ENCODE peak calls at places on chromosomes 7 and 10, in six cellular contexts. U, Y, B, I, J and X are unnamed samples.

GRCh38 chr7:95684505-95684904 is 87.8 kb upstream of the DYNC1I1 start:
- DNase-seq in I (no peak), Y (no peak), U (no peak), J (no peak), B (no peak), X (no peak)

GRCh38 chr7:29987821-29988317 is 1.7 kb downstream of the SCRN1 start:
- DNase-seq in J (no peak), B (peak; percentile 92), Y (no peak), I (peak; percentile 89), U (no peak), X (no peak)

GRCh38 chr7:45027774-45028114 is 27.7 kb downstream of the CCM2 start:
- DNase-seq in J (no peak), Y (no peak), I (no peak), B (no peak), U (no peak), X (no peak)

GRCh38 chr10:14578060-14578952 is 196.4 kb downstream of the FAM107B start:
- DNase-seq in B (peak; percentile 90), I (no peak), J (no peak), Y (no peak), U (no peak), X (no peak)

GRCh38 chr7:151539055-151539714 is 19.5 kb upstream of the RHEB start:
- DNase-seq in J (no peak), Y (no peak), I (no peak), U (no peak), B (no peak), X (no peak)

GRCh38 chr7:56079450-56080185 is 13.1 kb downstream of the PHKG1 start:
- DNase-seq in J (no peak), B (peak; percentile 56), I (no peak), Y (peak; percentile 56), U (no peak), X (peak; percentile 26)

GRCh38 chr10:3172081-3172445 is 519 bp downstream of the PITRM1 start:
- DNase-seq in I (peak; percentile 6), J (no peak), Y (no peak), U (no peak), B (peak; percentile 9), X (no peak)

GRCh38 chr7:112422842-112423496 is 27.3 kb upstream of the IFRD1 start:
- DNase-seq in I (peak; percentile 63), U (peak; percentile 88), Y (peak; percentile 63), B (peak; percentile 89), J (no peak), X (peak; percentile 75)

DNA sequence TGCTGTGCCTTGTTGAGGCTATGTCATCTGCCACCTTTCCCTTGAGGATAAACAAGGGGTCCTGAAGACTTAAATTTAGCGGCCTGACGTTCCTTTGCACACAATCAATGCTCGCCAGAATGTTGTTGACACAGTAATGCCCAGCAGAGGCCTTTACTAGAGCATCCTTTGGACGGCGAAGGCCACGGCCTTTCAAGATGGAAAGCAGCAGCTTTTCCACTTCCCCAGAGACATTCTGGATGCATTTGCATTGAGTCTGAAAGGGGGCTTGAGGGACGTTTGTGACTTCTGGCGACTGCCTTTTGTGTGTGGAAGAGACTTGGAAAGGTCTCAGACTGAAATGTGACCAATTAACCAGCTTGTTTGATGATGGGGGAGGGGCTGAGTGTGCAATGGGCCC is 52.5 kb downstream of the VWA2 start:
- DNase-seq in U (no peak), I (no peak), B (no peak), Y (no peak), J (no peak), X (no peak)
- TF ChIP-seq MAX in U (no peak), I (no peak), B (no peak), Y (no peak), J (no peak), X (no peak)

GRCh38 chr7:26657139-26657753 is 207.1 kb downstream of the SKAP2 start:
- DNase-seq in Y (no peak), I (no peak), U (no peak), B (no peak), J (no peak), X (no peak)

GRCh38 chr7:26656735-26657134 is 207.7 kb downstream of the SKAP2 start:
- DNase-seq in I (no peak), Y (no peak), J (no peak), U (no peak), B (no peak), X (no peak)

GRCh38 chr7:26658698-26659084 is 205.7 kb downstream of the SKAP2 start:
- DNase-seq in B (no peak), J (no peak), U (no peak), Y (no peak), I (no peak), X (no peak)

GRCh38 chr7:26658080-26658697 is 206.2 kb downstream of the SKAP2 start:
- DNase-seq in I (no peak), U (no peak), Y (no peak), J (no peak), B (no peak), X (no peak)

GRCh38 chr7:26659121-26659520 is 205.3 kb downstream of the SKAP2 start:
- DNase-seq in I (no peak), U (no peak), B (no peak), J (no peak), Y (no peak), X (no peak)
- TF ChIP-seq ATF3 in I (no peak), U (no peak), B (no peak), J (no peak), Y (no peak), X (no peak)

GRCh38 chr10:103845983-103846382 is 9.4 kb downstream of the SH3PXD2A start:
- DNase-seq in I (no peak), B (no peak), J (no peak), U (no peak), Y (no peak), X (no peak)
- TF ChIP-seq MAX in I (no peak), B (no peak), J (no peak), U (no peak), Y (no peak), X (no peak)

GRCh38 chr7:103993551-103993950 is 4.1 kb upstream of the RELN start:
- DNase-seq in Y (no peak), U (no peak), I (no peak), B (no peak), J (no peak), X (no peak)

GRCh38 chr7:103996017-103996551 is 6.6 kb upstream of the RELN start:
- DNase-seq in J (no peak), I (no peak), U (peak; percentile 96), B (no peak), Y (no peak), X (no peak)

GRCh38 chr7:103996639-103997038 is 7.2 kb upstream of the RELN start:
- DNase-seq in U (no peak), B (no peak), J (no peak), Y (no peak), I (no peak), X (no peak)

GRCh38 chr7:103991406-103991805 is 1.9 kb upstream of the RELN start:
- DNase-seq in B (no peak), U (no peak), I (no peak), Y (no peak), J (no peak), X (no peak)

DNA sequence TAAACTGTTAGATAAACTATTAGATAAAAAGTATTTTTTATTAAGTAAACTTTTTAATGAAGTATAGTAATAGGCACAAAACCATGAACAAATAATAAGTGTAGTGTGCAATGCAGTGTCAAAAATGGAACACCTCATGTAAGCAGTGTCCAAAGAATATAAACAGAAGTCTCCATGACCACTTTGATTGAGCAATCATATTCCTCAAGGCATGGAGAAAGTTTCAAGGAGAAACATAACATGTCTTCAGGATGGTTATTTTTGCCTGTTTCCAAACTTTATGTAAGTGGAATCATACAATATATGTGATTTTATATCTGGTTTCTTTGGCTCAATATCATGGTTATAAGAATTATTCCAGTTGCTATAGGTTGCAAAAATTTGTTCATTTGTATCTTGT is 6.1 kb upstream of the RELN start:
- DNase-seq in J (no peak), U (no peak), Y (no peak), I (no peak), B (no peak), X (no peak)
- TF ChIP-seq ATF3 in J (no peak), U (no peak), Y (no peak), I (no peak), B (no peak), X (no peak)

GRCh38 chr10:110507303-110507702 is 9.6 kb downstream of the DUSP5 start:
- DNase-seq in Y (no peak), I (no peak), B (no peak), J (no peak), U (no peak), X (no peak)

GRCh38 chr10:110510086-110510485 is 12.4 kb downstream of the DUSP5 start:
- DNase-seq in U (no peak), I (no peak), Y (no peak), J (no peak), B (no peak), X (no peak)

GRCh38 chr10:110508806-110509544 is 11.3 kb downstream of the DUSP5 start:
- DNase-seq in Y (no peak), I (no peak), U (no peak), B (no peak), J (no peak), X (no peak)

GRCh38 chr10:110509560-110509959 is 11.9 kb downstream of the DUSP5 start:
- DNase-seq in J (no peak), Y (no peak), B (no peak), I (no peak), U (no peak), X (no peak)

DNA sequence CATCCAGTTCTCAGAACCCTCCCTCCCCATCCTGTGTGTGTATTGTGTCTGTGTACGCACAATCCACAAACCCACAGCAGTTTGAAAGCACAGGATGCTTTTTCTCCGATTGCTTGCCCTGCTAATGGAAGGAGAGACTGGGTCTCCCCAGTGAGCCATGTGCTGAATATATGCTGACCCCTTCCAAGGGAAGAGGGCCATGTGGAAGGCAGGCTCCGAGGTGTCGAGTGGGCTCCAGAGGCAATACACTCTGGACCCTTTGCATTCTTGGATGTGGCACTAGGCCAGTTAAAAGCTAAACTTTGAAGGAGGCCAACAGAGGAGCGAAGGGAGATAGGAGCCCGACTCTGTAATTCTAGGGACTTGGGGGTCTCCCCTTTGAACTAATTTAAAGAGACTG is 10.7 kb downstream of the DUSP5 start:
- DNase-seq in Y (no peak), I (no peak), B (no peak), J (no peak), U (no peak), X (no peak)
- TF ChIP-seq MAX in Y (no peak), I (no peak), B (no peak), J (no peak), U (no peak), X (no peak)

GRCh38 chr10:116226053-116226452 is 47.0 kb downstream of the GFRA1 start:
- DNase-seq in Y (no peak), B (no peak), J (no peak), I (no peak), U (no peak), X (no peak)
- TF ChIP-seq ATF3 in Y (no peak), B (no peak), J (no peak), I (no peak), U (no peak), X (no peak)